ENCODE peak calls at places on chromosome 17, in five cellular contexts. J is hippocampal formation, N is HAP-1, F is fibroblast of the conjunctiva, G is NCI-H2081. S is an unnamed sample.

GRCh38 chr17:61221181-61221580 is 178.5 kb upstream of the TBX2 start:
- DNase-seq in J (no peak), N (no peak), F (no peak), G (no peak), S (no peak)

GRCh38 chr17:57255776-57256681 is at the start of gene MSI2:
- DNase-seq in J (peak), N (peak), F (peak), G (peak), S (peak)

GRCh38 chr17:44308865-44309264 is 464 bp downstream of the RUNDC3A start:
- DNase-seq in J (peak), N (no peak), F (no peak), G (peak), S (no peak)

GRCh38 chr17:50353600-50354195 is 7.8 kb downstream of the XYLT2 start:
- DNase-seq in J (no peak), N (no peak), F (no peak), G (no peak), S (no peak)

GRCh38 chr17:47604268-47604927 is 45.3 kb upstream of the KPNB1 start:
- DNase-seq in J (no peak), N (peak), F (peak), G (peak), S (peak)

GRCh38 chr17:43591750-43592562 is 45.8 kb upstream of the ETV4 start:
- DNase-seq in J (no peak), N (no peak), F (no peak), G (no peak), S (peak)

GRCh38 chr17:58630883-58631522 is 60.8 kb downstream of the TEX14 start:
- DNase-seq in J (no peak), N (no peak), F (no peak), G (no peak), S (peak)

GRCh38 chr17:76674600-76674999 is 31.0 kb upstream of the ST6GALNAC1 start:
- DNase-seq in J (no peak), N (no peak), F (no peak), G (no peak), S (no peak)

GRCh38 chr17:74569392-74570003 is 2.2 kb upstream of the CD300H start:
- DNase-seq in J (no peak), N (no peak), F (peak), G (no peak), S (peak)

GRCh38 chr17:76899414-76899813 is 31.2 kb downstream of the MGAT5B start:
- DNase-seq in J (no peak), N (no peak), F (no peak), G (no peak), S (no peak)

GRCh38 chr17:75832652-75833400 is 11.4 kb downstream of the UNC13D start:
- DNase-seq in J (no peak), N (no peak), F (no peak), G (no peak), S (no peak)

GRCh38 chr17:27293359-27293897 is 486 bp upstream of the WSB1 start:
- DNase-seq in J (no peak), N (no peak), F (no peak), G (no peak), S (no peak)

GRCh38 chr17:63156986-63157385 is 191.0 kb downstream of the TANC2 start:
- DNase-seq in J (no peak), N (no peak), F (no peak), G (no peak), S (no peak)

GRCh38 chr17:39276113-39276512 is 50.4 kb upstream of the STAC2 start:
- DNase-seq in J (no peak), N (no peak), F (no peak), G (no peak), S (no peak)